ENCODE peak calls at places on chromosomes 2 and 18, in four cellular contexts. A is iPS DF 6.9, R is heart left ventricle, Z is OCI-LY7. E is an unnamed sample.

GRCh38 chr18:48592540-48592939 is 53.7 kb downstream of the CTIF start:
- DNase-seq in R (peak), Z (no peak), A (no peak), E (no peak)

GRCh38 chr2:5696741-5697521 is 4.7 kb downstream of the SOX11 start:
- DNase-seq in A (no peak), Z (peak), R (peak), E (peak)

GRCh38 chr2:115294999-115295398 is 852.6 kb downstream of the DPP10 start:
- DNase-seq in R (no peak), Z (no peak), A (no peak), E (no peak)

GRCh38 chr2:47562548-47562947 is 159.6 kb downstream of the MSH2 start:
- DNase-seq in R (no peak), A (no peak), Z (no peak), E (no peak)

GRCh38 chr2:75243219-75243618 is 43.9 kb upstream of the TACR1 start:
- DNase-seq in R (no peak), A (no peak), Z (no peak), E (no peak)

GRCh38 chr2:139099721-139100120 is 319.5 kb upstream of the NXPH2 start:
- DNase-seq in A (no peak), Z (no peak), R (no peak), E (no peak)

GRCh38 chr2:84204995-84205394 is 254.1 kb downstream of the SUCLG1 start:
- DNase-seq in R (no peak), Z (no peak), A (no peak), E (no peak)

GRCh38 chr2:15178946-15179345 is 382.2 kb downstream of the NBAS start:
- DNase-seq in A (no peak), Z (no peak), R (no peak), E (no peak)

GRCh38 chr2:66466435-66466834 is 31.5 kb downstream of the MEIS1 start:
- DNase-seq in Z (no peak), R (no peak), A (no peak), E (no peak)

GRCh38 chr2:74385396-74385795 is 5.3 kb upstream of the DCTN1 start:
- DNase-seq in Z (no peak), A (no peak), R (no peak), E (no peak)

GRCh38 chr2:94970353-94970752 is 55.2 kb upstream of the MAL start:
- DNase-seq in Z (no peak), A (no peak), R (no peak), E (no peak)

GRCh38 chr2:201831469-201831868 is 25.1 kb downstream of the CDK15 start:
- DNase-seq in R (no peak), Z (no peak), A (no peak), E (no peak)

GRCh38 chr2:220006152-220006551 is 378.7 kb downstream of the SLC4A3 start:
- DNase-seq in R (peak), Z (no peak), A (no peak), E (no peak)

GRCh38 chr2:113754989-113755689 is 1.3 kb downstream of the SLC35F5 start:
- DNase-seq in A (no peak), R (no peak), Z (peak), E (no peak)

GRCh38 chr2:62382757-62383156 is 123.2 kb downstream of the TMEM17 start:
- DNase-seq in Z (peak), R (no peak), A (no peak), E (no peak)

GRCh38 chr2:136246086-136246669 is 128.2 kb upstream of the CXCR4 start:
- DNase-seq in R (peak), A (peak), Z (peak), E (peak)

GRCh38 chr2:200677721-200678532 is 92.1 kb downstream of the AOX1 start:
- DNase-seq in R (peak), Z (no peak), A (no peak), E (no peak)

GRCh38 chr2:71889991-71890684 is 257.5 kb downstream of the CYP26B1 start:
- DNase-seq in A (no peak), R (peak), Z (no peak), E (no peak)

GRCh38 chr2:66364495-66364992 is 70.4 kb upstream of the MEIS1 start:
- DNase-seq in Z (no peak), A (no peak), R (peak), E (no peak)

GRCh38 chr18:52617931-52618330 is 277.9 kb downstream of the DCC start:
- DNase-seq in R (no peak), Z (no peak), A (no peak), E (no peak)

GRCh38 chr2:202033317-202034248 is at the start of gene FZD7:
- DNase-seq in A (no peak), R (peak), Z (peak), E (peak)

GRCh38 chr18:9366126-9366714 is 31.6 kb downstream of the TWSG1 start:
- DNase-seq in A (peak), Z (no peak), R (no peak), E (no peak)

GRCh38 chr18:58216071-58216471 is 172.0 kb downstream of the NEDD4L start:
- DNase-seq in R (no peak), A (no peak), Z (no peak), E (peak)

GRCh38 chr18:79567481-79568147 is 112.0 kb upstream of the CTDP1 start:
- DNase-seq in Z (no peak), A (peak), R (peak), E (no peak)

GRCh38 chr2:119008108-119008507 is 66.1 kb downstream of the MARCO start:
- DNase-seq in A (peak), Z (no peak), R (no peak), E (no peak)

GRCh38 chr18:6979954-6980353 is 137.6 kb downstream of the LAMA1 start:
- DNase-seq in R (no peak), Z (no peak), A (no peak), E (no peak)

GRCh38 chr2:242011516-242011915 is 142.0 kb downstream of the RTP5 start:
- DNase-seq in Z (no peak), R (no peak), A (no peak), E (no peak)

GRCh38 chr2:136363470-136363869 is 245.5 kb upstream of the CXCR4 start:
- DNase-seq in A (no peak), R (no peak), Z (no peak), E (no peak)

GRCh38 chr18:78526923-78527775 is 452.5 kb upstream of the SALL3 start:
- DNase-seq in A (no peak), R (no peak), Z (no peak), E (no peak)

GRCh38 chr18:63949068-63949737 is at the start of gene HMSD:
- DNase-seq in R (peak), Z (no peak), A (no peak), E (peak)

GRCh38 chr2:77512521-77512920 is 9.7 kb downstream of the LRRTM4 start:
- DNase-seq in A (no peak), Z (no peak), R (no peak), E (no peak)

GRCh38 chr2:71483246-71483645 is 29.9 kb downstream of the DYSF start:
- DNase-seq in Z (no peak), A (no peak), R (no peak), E (no peak)

GRCh38 chr2:64615206-64615763 is 38.4 kb downstream of the SERTAD2 start:
- DNase-seq in R (no peak), Z (no peak), A (no peak), E (no peak)

GRCh38 chr2:189624648-189625355 is 36.5 kb upstream of the ASNSD1 start:
- DNase-seq in R (no peak), Z (no peak), A (no peak), E (no peak)

GRCh38 chr2:165055081-165055879 is 100.0 kb upstream of the SLC38A11 start:
- DNase-seq in R (no peak), A (no peak), Z (no peak), E (no peak)

GRCh38 chr2:145407-145806 is 99.1 kb upstream of the FAM110C start:
- DNase-seq in A (no peak), R (no peak), Z (no peak), E (no peak)

GRCh38 chr2:20179755-20180594 is 45.0 kb downstream of the SDC1 start:
- DNase-seq in R (no peak), A (no peak), Z (no peak), E (peak)

GRCh38 chr2:20177556-20178403 is 47.1 kb downstream of the SDC1 start:
- DNase-seq in A (no peak), Z (no peak), R (no peak), E (no peak)

GRCh38 chr2:20179179-20179754 is 45.7 kb downstream of the SDC1 start:
- DNase-seq in A (no peak), Z (no peak), R (no peak), E (no peak)

GRCh38 chr2:20176760-20177159 is 48.2 kb downstream of the SDC1 start:
- DNase-seq in R (no peak), Z (no peak), A (no peak), E (no peak)

GRCh38 chr2:20178404-20179178 is 46.3 kb downstream of the SDC1 start:
- DNase-seq in Z (no peak), A (no peak), R (no peak), E (no peak)
- H3K27ac ChIP-seq in Z (no peak), A (no peak), R (no peak), E (peak)

GRCh38 chr2:98296435-98296834 is 49.8 kb upstream of the CNGA3 start:
- DNase-seq in R (no peak), A (no peak), Z (no peak), E (no peak)

GRCh38 chr2:98298685-98299180 is 47.5 kb upstream of the CNGA3 start:
- DNase-seq in Z (no peak), A (no peak), R (no peak), E (no peak)

GRCh38 chr2:98299506-98299905 is 46.8 kb upstream of the CNGA3 start:
- DNase-seq in Z (no peak), A (no peak), R (no peak), E (no peak)

GRCh38 chr2:98297817-98298684 is 48.2 kb upstream of the CNGA3 start:
- DNase-seq in A (no peak), R (no peak), Z (no peak), E (no peak)

GRCh38 chr2:98300475-98300874 is 45.8 kb upstream of the CNGA3 start:
- DNase-seq in R (no peak), Z (no peak), A (no peak), E (no peak)
- H3K27ac ChIP-seq in R (no peak), Z (no peak), A (no peak), E (no peak)

DNA sequence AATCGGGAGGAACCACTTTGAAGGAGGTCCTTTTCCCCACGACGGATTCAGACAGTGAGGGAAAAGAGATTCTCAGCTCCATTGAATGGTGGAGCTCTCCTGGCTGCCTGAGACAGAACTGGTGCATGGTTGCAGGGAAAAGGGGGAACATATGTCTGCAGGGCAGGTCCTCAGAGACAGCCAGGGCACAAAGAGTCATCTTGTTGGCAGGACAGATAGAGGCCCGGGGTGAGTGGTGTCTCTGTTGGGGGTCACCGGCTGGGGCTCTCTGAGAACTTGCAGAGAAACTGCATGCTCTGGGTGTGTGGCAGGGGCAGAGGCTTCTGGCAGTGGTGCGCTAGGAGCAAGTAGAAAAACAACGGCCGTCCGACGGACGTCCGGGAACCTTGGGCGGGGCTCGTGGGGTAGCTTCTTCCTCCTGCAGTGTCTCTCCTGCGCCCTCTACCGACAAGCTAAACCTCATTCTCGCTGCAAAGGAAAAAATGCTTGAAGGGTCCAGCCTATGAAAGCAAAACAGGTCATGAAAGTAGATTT is 94.3 kb downstream of the CDCA7 start:
- DNase-seq in Z (peak), A (peak), R (peak), E (peak)
- H3K27ac ChIP-seq in Z (no peak), A (no peak), R (peak), E (no peak)

DNA sequence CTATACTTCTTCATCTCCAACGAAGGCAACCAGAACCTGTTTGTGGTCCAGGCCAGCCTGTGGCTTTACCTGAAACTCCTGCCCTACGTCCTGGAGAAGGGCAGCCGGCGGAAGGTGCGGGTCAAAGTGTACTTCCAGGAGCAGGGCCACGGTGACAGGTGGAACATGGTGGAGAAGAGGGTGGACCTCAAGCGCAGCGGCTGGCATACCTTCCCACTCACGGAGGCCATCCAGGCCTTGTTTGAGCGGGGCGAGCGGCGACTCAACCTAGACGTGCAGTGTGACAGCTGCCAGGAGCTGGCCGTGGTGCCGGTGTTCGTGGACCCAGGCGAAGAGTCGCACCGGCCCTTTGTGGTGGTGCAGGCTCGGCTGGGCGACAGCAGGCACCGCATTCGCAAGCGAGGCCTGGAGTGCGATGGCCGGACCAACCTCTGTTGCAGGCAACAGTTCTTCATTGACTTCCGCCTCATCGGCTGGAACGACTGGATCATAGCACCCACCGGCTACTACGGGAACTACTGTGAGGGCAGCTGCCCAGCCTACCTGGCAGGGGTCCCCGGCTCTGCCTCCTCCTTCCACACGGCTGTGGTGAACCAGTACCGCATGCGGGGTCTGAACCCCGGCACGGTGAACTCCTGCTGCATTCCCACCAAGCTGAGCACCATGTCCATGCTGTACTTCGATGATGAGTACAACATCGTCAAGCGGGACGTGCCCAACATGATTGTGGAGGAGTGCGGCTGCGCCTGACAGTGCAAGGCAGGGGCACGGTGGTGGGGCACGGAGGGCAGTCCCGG is 3.4 kb downstream of the INHBB start:
- DNase-seq in Z (no peak), R (peak), A (no peak), E (no peak)
- H3K27ac ChIP-seq in Z (no peak), R (no peak), A (no peak), E (no peak)

DNA sequence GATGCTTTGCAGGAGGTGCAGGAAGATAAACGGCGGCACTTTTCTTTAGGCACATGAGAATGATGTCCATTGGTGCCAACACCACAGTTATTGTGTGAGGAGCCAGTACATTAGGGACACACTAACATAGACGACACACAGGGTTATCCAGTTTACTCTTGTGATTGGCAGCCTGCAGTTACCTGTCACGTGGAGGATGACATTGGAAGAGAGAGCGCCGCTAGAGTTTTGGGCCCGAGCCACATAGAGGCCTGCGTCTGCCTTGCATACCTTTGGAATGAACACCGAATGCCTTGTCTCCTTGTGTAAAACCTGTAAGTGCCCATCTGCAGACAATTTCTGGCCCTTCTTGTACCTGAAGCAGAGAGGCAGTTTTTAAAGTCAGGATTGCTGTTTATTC is 26.9 kb upstream of the TTN start:
- DNase-seq in A (no peak), R (peak), Z (no peak), E (no peak)
- H3K27ac ChIP-seq in A (no peak), R (no peak), Z (no peak), E (no peak)

GRCh38 chr2:144094408-144095151 is 425.3 kb downstream of the ZEB2 start:
- DNase-seq in Z (no peak), R (no peak), A (no peak), E (no peak)

GRCh38 chr2:144086965-144087364 is 433.0 kb downstream of the ZEB2 start:
- DNase-seq in Z (no peak), A (no peak), R (no peak), E (no peak)

GRCh38 chr2:144088863-144089262 is 431.1 kb downstream of the ZEB2 start:
- DNase-seq in Z (no peak), A (no peak), R (no peak), E (no peak)

GRCh38 chr2:144096531-144096930 is 423.4 kb downstream of the ZEB2 start:
- DNase-seq in R (no peak), A (no peak), Z (no peak), E (no peak)

DNA sequence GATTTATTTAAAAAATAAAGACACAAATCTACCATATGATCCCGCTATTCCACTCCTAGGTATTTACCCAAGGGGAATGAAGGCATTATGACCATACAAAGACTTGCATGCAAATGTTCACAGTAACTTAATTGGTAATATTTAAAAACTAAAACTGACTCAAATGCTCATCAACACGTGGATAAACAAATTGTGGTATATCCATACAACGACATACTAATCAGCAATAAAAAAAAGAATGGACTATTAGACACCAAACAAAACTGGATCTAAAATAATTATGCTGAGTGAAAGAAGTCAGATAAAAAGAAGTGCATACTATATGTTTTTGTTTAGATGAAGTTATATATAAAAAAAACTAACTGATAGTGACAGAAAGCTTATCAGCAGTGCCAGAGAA is 428.3 kb downstream of the ZEB2 start:
- DNase-seq in A (no peak), Z (no peak), R (no peak), E (no peak)
- H3K27ac ChIP-seq in A (no peak), Z (no peak), R (no peak), E (no peak)

DNA sequence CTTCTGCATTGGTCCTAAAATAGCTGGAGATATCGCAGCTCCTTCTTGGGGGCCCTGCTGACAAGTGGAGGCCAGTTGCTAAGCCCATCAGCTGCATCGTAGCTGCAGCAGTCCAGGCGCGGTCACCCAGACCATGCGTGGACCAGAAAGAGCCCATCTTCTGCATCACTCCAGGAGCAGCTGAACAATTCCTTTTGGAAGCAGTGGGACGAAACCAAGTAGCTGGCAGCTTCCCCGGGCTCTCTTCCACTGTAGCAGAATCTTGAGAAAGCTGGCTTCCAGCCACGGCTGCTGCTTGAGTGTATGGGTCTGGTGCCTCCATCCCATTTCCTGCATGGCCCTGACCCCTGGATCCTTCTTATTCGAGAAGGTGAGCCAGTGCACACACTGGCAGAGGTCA is 22.2 kb upstream of the CAB39 start:
- DNase-seq in A (no peak), R (no peak), Z (no peak), E (peak)
- H3K27ac ChIP-seq in A (no peak), R (no peak), Z (no peak), E (no peak)

DNA sequence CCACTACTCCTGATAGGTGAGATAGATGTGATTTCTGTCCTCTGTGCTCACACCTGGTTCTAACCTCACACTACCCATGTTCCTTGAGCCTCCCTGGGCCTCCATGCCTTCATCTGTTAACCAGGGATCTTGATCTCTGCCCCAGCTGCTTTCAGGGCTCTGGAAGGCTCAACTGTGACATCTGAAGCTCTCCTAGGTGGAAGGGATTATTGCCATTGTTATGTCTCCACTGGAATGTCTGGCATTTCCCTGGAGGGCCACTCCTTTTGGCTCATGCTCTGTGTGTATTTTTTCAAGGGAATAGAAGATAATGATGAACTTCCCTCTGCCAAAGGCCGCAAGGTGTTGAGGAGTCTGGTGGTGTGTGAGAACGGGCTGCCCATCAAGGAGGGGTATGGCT is 41.2 kb downstream of the PCARE start:
- DNase-seq in R (no peak), Z (no peak), A (peak), E (no peak)
- H3K27ac ChIP-seq in R (no peak), Z (no peak), A (no peak), E (no peak)